ENCODE peak calls at places on chromosomes 5 and 9, in nine cellular contexts. G is right lobe of liver, X is transverse colon, D is PC-9, A is WERI-Rb-1, P is brain microvascular endothelial cell, L is epithelial cell of esophagus, F is astrocyte of the spinal cord, N is sigmoid colon. Q is an unnamed sample.

GRCh38 chr5:79301046-79301712 is 65.2 kb downstream of the JMY start:
- DNase-seq in G (no peak), X (no peak), D (peak), A (no peak), P (no peak), L (no peak), F (peak), N (no peak), Q (no peak)

GRCh38 chr9:3012843-3013242 is 168.9 kb upstream of the PUM3 start:
- DNase-seq in G (no peak), X (no peak), D (no peak), A (no peak), P (no peak), L (no peak), F (no peak), N (no peak), Q (no peak)

GRCh38 chr5:2012885-2013284 is 130.2 kb upstream of the IRX4 start:
- DNase-seq in G (no peak), X (no peak), D (no peak), A (no peak), P (no peak), L (no peak), F (no peak), N (no peak), Q (no peak)

GRCh38 chr5:139755892-139756671 is 39.5 kb upstream of the PSD2 start:
- DNase-seq in G (no peak), X (no peak), D (no peak), A (peak), P (no peak), L (no peak), F (no peak), N (no peak), Q (no peak)

GRCh38 chr5:66560371-66560770 is 35.8 kb upstream of the MAST4 start:
- DNase-seq in G (no peak), X (no peak), D (no peak), A (no peak), P (no peak), L (no peak), F (no peak), N (no peak), Q (no peak)

GRCh38 chr9:134965421-134965820 is 47.7 kb upstream of the FCN1 start:
- DNase-seq in G (peak), X (no peak), D (no peak), A (peak), P (no peak), L (no peak), F (no peak), N (peak), Q (no peak)

GRCh38 chr9:110891760-110892159 is 146.5 kb downstream of the LPAR1 start:
- DNase-seq in G (no peak), X (no peak), D (no peak), A (no peak), P (no peak), L (peak), F (peak), N (no peak), Q (no peak)

GRCh38 chr5:67221487-67222242 is 25.1 kb upstream of the CD180 start:
- DNase-seq in G (no peak), X (peak), D (no peak), A (no peak), P (no peak), L (no peak), F (no peak), N (no peak), Q (no peak)

GRCh38 chr9:114094971-114095370 is 4.1 kb downstream of the KIF12 start:
- DNase-seq in G (peak), X (no peak), D (no peak), A (no peak), P (no peak), L (no peak), F (no peak), N (peak), Q (no peak)

GRCh38 chr9:135666534-135667402 is 3.7 kb downstream of the LCN9 start:
- DNase-seq in G (no peak), X (no peak), D (no peak), A (no peak), P (no peak), L (no peak), F (no peak), N (no peak), Q (no peak)

GRCh38 chr9:78026416-78026815 is 5.2 kb downstream of the GNAQ start:
- DNase-seq in G (no peak), X (no peak), D (no peak), A (no peak), P (no peak), L (no peak), F (no peak), N (no peak), Q (no peak)

GRCh38 chr5:142684508-142685031 is 1.3 kb downstream of the FGF1 start:
- DNase-seq in G (no peak), X (no peak), D (no peak), A (no peak), P (no peak), L (no peak), F (no peak), N (no peak), Q (no peak)

GRCh38 chr9:110340306-110340705 is 2.6 kb upstream of the TXNDC8 start:
- DNase-seq in G (no peak), X (no peak), D (no peak), A (peak), P (peak), L (peak), F (no peak), N (no peak), Q (peak)

GRCh38 chr9:28650327-28650726 is 1077.0 kb upstream of the C9orf72 start:
- DNase-seq in G (no peak), X (no peak), D (no peak), A (no peak), P (no peak), L (no peak), F (no peak), N (no peak), Q (no peak)

GRCh38 chr5:93503598-93504067 is 77.4 kb downstream of the NR2F1-AS1 start:
- DNase-seq in G (no peak), X (no peak), D (peak), A (no peak), P (peak), L (peak), F (peak), N (no peak), Q (peak)

DNA sequence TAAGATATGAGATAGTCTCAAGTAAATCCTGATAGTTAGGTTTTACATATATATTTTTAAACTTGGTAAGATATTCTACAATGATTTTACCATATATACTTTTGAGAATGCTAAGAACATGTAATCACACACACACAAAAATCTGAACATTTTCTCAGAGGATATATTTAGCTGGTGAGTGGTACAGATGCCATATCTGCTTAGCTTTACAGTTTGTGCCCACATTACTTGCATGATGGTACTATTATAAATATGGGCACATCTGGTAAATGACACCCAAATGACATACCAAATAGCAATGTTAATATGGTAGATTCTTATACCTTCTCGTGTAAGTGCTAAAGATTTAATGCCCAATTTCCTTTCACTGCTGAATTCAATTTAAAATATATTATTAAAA is 56.6 kb downstream of the LSM11 start:
- DNase-seq in G (no peak), X (no peak), D (no peak), A (no peak), P (no peak), L (no peak), F (no peak), N (no peak), Q (no peak)
- TF ChIP-seq CTCF in G (no peak), X (no peak), D (no peak), A (no peak), P (no peak), L (no peak), F (no peak), N (no peak), Q (no peak)

DNA sequence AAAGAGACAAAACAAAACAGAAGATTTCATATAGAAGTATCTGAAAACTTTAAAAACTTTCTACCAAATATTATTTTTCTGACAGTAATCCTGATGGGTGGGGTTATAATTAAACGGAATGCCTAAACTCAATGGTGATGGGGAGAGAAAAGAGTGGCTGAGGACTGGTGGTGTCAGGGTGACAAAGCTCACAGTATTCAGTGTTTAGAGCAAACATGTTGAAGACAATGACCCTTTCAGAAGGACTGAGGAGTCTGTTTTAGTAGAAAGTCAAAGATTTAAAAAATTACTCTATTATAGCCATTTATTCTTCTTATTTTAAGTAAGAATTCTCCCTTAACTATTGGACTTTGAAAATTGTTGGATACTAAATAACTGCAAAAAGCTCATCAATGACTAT is 1144.0 kb downstream of the TAF11L14 start:
- DNase-seq in G (no peak), X (no peak), D (no peak), A (no peak), P (no peak), L (no peak), F (no peak), N (no peak), Q (no peak)
- H3K4me3 ChIP-seq in G (no peak), X (no peak), D (no peak), A (no peak), P (no peak), L (no peak), F (no peak), N (no peak), Q (no peak)

DNA sequence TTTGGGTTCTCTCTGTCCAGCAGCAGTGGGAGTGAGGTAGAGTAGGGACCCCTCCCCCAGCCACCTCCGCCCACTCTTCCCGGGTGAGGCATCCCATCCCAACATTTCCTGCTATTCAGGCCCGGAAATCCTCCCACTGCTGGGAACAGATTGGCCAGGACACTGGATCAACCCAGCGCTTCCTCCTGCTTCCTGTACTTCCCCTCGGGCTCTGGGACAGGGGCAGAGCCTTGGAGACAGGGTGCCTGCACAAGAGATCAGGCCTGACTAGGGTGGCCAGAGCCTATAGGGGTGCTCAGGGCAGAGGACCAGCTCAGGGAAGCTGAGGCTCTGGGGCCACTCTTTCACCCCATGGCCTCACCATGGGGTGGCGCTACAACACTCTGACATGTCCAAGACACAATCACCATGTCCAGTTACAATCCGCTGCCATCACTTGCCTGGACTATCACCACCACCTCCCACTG is 14.5 kb downstream of the SH2D3C start:
- DNase-seq in G (peak), X (peak), D (no peak), A (peak), P (no peak), L (no peak), F (no peak), N (no peak), Q (no peak)
- TF ChIP-seq CTCF in G (peak), X (peak), D (peak), A (peak), P (peak), L (peak), F (peak), N (peak), Q (no peak)

GRCh38 chr5:135577421-135577820 is 1.4 kb downstream of the CXCL14 start:
- DNase-seq in G (no peak), X (no peak), D (no peak), A (no peak), P (no peak), L (no peak), F (no peak), N (no peak), Q (no peak)

GRCh38 chr5:135576075-135576599 is 2.7 kb downstream of the CXCL14 start:
- DNase-seq in G (no peak), X (no peak), D (no peak), A (no peak), P (peak), L (no peak), F (peak), N (no peak), Q (no peak)

GRCh38 chr5:135574493-135574892 is 4.3 kb downstream of the CXCL14 start:
- DNase-seq in G (no peak), X (no peak), D (no peak), A (no peak), P (no peak), L (peak), F (no peak), N (no peak), Q (no peak)

GRCh38 chr5:135578685-135579341 is at the start of gene CXCL14:
- DNase-seq in G (no peak), X (peak), D (no peak), A (peak), P (peak), L (peak), F (peak), N (no peak), Q (peak)

GRCh38 chr5:135578305-135578684 is 496 bp downstream of the CXCL14 start:
- DNase-seq in G (no peak), X (no peak), D (no peak), A (no peak), P (no peak), L (no peak), F (no peak), N (no peak), Q (no peak)
- H3K4me3 ChIP-seq in G (peak), X (peak), D (no peak), A (no peak), P (no peak), L (peak), F (no peak), N (peak), Q (peak)

GRCh38 chr5:64958757-64959391 is 190.1 kb downstream of the CWC27 start:
- DNase-seq in G (no peak), X (no peak), D (no peak), A (no peak), P (no peak), L (peak), F (peak), N (no peak), Q (peak)
- TF ChIP-seq CTCF in G (peak), X (peak), D (peak), A (no peak), P (peak), L (peak), F (peak), N (no peak), Q (peak)

DNA sequence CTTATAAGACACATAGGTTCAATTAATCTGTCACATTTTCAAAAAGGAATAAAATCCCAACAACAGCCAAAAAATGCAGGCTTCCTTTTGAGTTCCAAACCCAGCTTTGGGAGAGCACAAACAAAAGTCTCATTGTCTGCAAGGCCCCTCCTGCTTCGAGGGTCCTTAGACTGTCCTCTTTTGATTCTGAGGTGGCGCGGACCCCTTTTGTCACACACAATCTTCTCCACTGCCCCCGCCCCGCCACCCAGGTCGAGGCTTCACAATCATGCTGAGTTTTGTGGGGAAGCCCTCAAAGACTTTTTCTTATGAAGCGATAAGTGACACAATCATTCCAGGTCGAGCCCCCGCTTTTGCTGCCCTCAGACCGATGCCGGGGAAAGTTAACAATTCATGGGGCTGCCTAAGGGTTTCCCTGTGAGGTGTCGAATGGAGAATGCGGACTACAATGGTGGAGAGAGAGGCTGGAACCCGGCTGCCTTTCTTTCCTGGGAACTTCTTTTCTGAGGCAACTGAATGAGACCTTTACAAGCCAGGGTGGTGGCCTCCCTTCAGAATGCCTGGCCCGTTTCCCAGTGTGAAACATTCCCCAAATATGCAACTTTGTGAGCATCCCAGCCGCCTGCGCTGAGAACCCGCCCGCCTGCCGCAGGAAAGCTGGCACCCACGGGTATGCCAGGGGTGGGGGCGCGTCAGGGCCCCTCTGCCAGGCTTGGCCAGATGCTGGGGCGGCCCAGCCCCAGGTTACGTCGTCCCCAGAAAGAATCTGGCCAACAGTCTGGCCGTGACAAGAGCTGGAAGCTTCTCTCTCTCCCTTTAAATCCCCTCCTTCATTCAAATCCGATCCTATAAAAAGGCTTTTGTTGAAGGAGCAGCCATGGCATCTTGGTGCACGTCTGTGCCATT is 71.9 kb downstream of the MAP1B start:
- DNase-seq in G (no peak), X (peak), D (peak), A (no peak), P (peak), L (peak), F (peak), N (peak), Q (peak)
- H3K4me3 ChIP-seq in G (no peak), X (no peak), D (no peak), A (no peak), P (peak), L (peak), F (peak), N (peak), Q (peak)

GRCh38 chr5:177310332-177310731 is 1.4 kb downstream of the MXD3 start:
- DNase-seq in G (no peak), X (no peak), D (no peak), A (no peak), P (no peak), L (no peak), F (no peak), N (no peak), Q (no peak)
- TF ChIP-seq CTCF in G (no peak), X (no peak), D (no peak), A (no peak), P (no peak), L (no peak), F (no peak), N (no peak), Q (no peak)

GRCh38 chr9:4984571-4985375 is at the start of gene JAK2:
- DNase-seq in G (peak), X (peak), D (peak), A (peak), P (peak), L (peak), F (peak), N (peak), Q (peak)

GRCh38 chr9:4987996-4988421 is 2.9 kb downstream of the JAK2 start:
- DNase-seq in G (peak), X (peak), D (no peak), A (peak), P (peak), L (peak), F (peak), N (no peak), Q (peak)

GRCh38 chr9:4985376-4986266 is 549 bp downstream of the JAK2 start:
- DNase-seq in G (peak), X (peak), D (no peak), A (peak), P (peak), L (peak), F (peak), N (peak), Q (no peak)

GRCh38 chr9:4986291-4986690 is 1.2 kb downstream of the JAK2 start:
- DNase-seq in G (no peak), X (no peak), D (no peak), A (no peak), P (no peak), L (no peak), F (peak), N (no peak), Q (no peak)

DNA sequence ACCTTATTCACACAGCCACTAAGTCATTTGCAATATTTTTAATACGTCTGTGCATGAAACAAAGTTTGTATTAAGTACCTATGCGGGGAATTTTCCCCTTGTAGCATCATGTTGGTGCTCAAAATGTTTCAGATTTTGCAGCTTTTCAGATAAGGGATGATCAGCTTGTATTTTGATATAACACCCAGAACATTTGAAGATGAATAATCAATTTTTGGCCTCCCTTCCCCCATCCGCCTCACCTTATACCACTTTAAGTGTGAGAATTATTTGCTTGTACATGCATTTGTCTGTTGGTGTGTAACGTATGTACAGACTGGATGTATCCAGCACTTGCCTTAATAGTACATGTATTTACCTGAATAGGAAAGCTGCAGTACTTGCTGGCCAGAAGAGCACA is 1.7 kb downstream of the JAK2 start:
- DNase-seq in G (no peak), X (no peak), D (no peak), A (no peak), P (no peak), L (no peak), F (no peak), N (no peak), Q (no peak)
- H3K4me3 ChIP-seq in G (no peak), X (peak), D (peak), A (no peak), P (peak), L (peak), F (peak), N (peak), Q (peak)

GRCh38 chr9:15966471-15966870 is 413.6 kb downstream of the CCDC171 start:
- DNase-seq in G (no peak), X (no peak), D (no peak), A (no peak), P (no peak), L (no peak), F (no peak), N (no peak), Q (no peak)

GRCh38 chr9:15961217-15961616 is 408.4 kb downstream of the CCDC171 start:
- DNase-seq in G (no peak), X (no peak), D (no peak), A (no peak), P (no peak), L (no peak), F (no peak), N (no peak), Q (no peak)

GRCh38 chr9:15965246-15965745 is 412.5 kb downstream of the CCDC171 start:
- DNase-seq in G (no peak), X (no peak), D (no peak), A (no peak), P (peak), L (no peak), F (no peak), N (no peak), Q (no peak)

GRCh38 chr9:15972760-15973159 is 419.9 kb downstream of the CCDC171 start:
- DNase-seq in G (no peak), X (no peak), D (no peak), A (no peak), P (no peak), L (no peak), F (no peak), N (no peak), Q (no peak)

DNA sequence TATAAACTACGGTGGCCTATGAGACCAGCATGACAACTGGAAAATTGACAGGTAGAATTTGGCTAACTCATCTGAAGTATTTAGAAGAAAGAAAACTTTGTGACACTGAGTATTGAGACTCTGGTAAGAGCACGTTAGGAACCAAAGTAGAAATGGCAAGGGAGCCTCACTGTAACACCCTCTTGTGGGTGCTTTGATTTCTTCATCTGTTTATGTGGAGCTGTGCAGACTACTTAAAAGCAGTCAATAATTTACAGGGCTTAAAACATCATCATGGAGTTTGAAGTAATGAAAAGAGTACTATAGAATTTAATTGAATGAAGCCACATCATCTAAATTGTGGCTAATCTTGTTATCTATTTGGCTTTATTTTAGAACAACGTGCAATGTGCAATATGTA is 414.2 kb downstream of the CCDC171 start:
- DNase-seq in G (no peak), X (no peak), D (no peak), A (no peak), P (no peak), L (no peak), F (no peak), N (no peak), Q (no peak)
- TF ChIP-seq CTCF in G (no peak), X (no peak), D (no peak), A (no peak), P (peak), L (no peak), F (no peak), N (no peak), Q (no peak)

Q was measured in astrocyte of the cerebellum.